ENCODE peak calls at places on chromosomes 12 and 14, in four cellular contexts. A, R, L and X are unnamed samples.

GRCh38 chr14:47917344-47917954 is 242.0 kb upstream of the MDGA2 start:
- DNase-seq in R (no peak), L (no peak), A (no peak), X (no peak)

GRCh38 chr12:126248871-126249403 is 1183.7 kb downstream of the AACS start:
- DNase-seq in L (no peak), A (no peak), R (no peak), X (no peak)

GRCh38 chr12:70853326-70853725 is 67.2 kb downstream of the PTPRR start:
- DNase-seq in A (peak), L (no peak), R (no peak), X (no peak)

GRCh38 chr12:121805800-121806555 is 2.2 kb downstream of the SETD1B start:
- DNase-seq in A (peak), R (no peak), L (peak), X (no peak)

GRCh38 chr12:52749827-52750226 is 27.3 kb downstream of the KRT76 start:
- DNase-seq in R (no peak), A (no peak), L (no peak), X (no peak)

GRCh38 chr14:21861153-21861552 is 187.5 kb upstream of the OR4E1 start:
- DNase-seq in L (no peak), A (no peak), R (no peak), X (no peak)

GRCh38 chr12:109863961-109864712 is 16.2 kb downstream of the GLTP start:
- DNase-seq in L (no peak), A (no peak), R (no peak), X (peak)

GRCh38 chr12:6936642-6937480 is 6.8 kb upstream of the RNU7-1 start:
- DNase-seq in L (peak), R (no peak), A (no peak), X (no peak)

GRCh38 chr12:40171501-40171900 is 53.3 kb upstream of the LRRK2 start:
- DNase-seq in A (no peak), L (no peak), R (no peak), X (no peak)

GRCh38 chr12:101946233-101946611 is 68.8 kb downstream of the DRAM1 start:
- DNase-seq in A (no peak), R (no peak), L (no peak), X (no peak)

GRCh38 chr12:5293773-5294172 is 138.1 kb upstream of the NTF3 start:
- DNase-seq in R (no peak), A (no peak), L (no peak), X (no peak)